ENCODE peak calls at places on chromosomes 4 and X, in four cellular contexts. Y, H, V and N are unnamed samples.

GRCh38 chr4:34422472-34422871 is 1821.8 kb downstream of the ARAP2 start:
- DNase-seq in V (no peak), H (no peak), Y (no peak), N (no peak)

GRCh38 chr4:158858410-158859189 is 89.8 kb downstream of the FNIP2 start:
- DNase-seq in H (peak; percentile 16), V (no peak), Y (no peak), N (no peak)

GRCh38 chrX:70970482-70970999 is 39.6 kb upstream of the SLC7A3 start:
- DNase-seq in H (peak; percentile 4), Y (peak; percentile 35), V (peak; percentile 23), N (no peak)

GRCh38 chr4:4820264-4820663 is 39.2 kb upstream of the MSX1 start:
- DNase-seq in H (no peak), V (no peak), Y (no peak), N (no peak)

GRCh38 chrX:72475338-72475737 is 97.3 kb downstream of the HDAC8 start:
- DNase-seq in V (no peak), Y (no peak), H (no peak), N (no peak)

GRCh38 chr4:51840791-51841190 is 2.2 kb upstream of the DCUN1D4 start:
- DNase-seq in Y (no peak), V (no peak), H (no peak), N (no peak)

GRCh38 chrX:111270339-111270738 is at the start of gene CAPN6:
- DNase-seq in V (peak; percentile 20), Y (no peak), H (no peak), N (peak; percentile 37)

GRCh38 chrX:13570245-13570573 is 808 bp downstream of the EGFL6 start:
- DNase-seq in V (no peak), H (no peak), Y (no peak), N (no peak)

GRCh38 chrX:44039556-44039955 is 66.4 kb upstream of the NDP start:
- DNase-seq in H (no peak), Y (no peak), V (no peak), N (no peak)

GRCh38 chr4:83599183-83599582 is 63.3 kb downstream of the GPAT3 start:
- DNase-seq in V (peak; percentile 32), Y (peak; percentile 58), H (peak; percentile 27), N (no peak)

GRCh38 chr4:186624951-186625350 is 69.6 kb upstream of the MTNR1A start:
- DNase-seq in H (peak; percentile 20), V (no peak), Y (no peak), N (no peak)

GRCh38 chr4:129138762-129139496 is 43.0 kb downstream of the C4orf33 start:
- DNase-seq in V (peak; percentile 55), H (no peak), Y (no peak), N (no peak)

GRCh38 chr4:184384810-184385557 is 89.4 kb downstream of the IRF2 start:
- DNase-seq in H (no peak), Y (no peak), V (no peak), N (no peak)

GRCh38 chr4:155497306-155497705 is 120.5 kb upstream of the MAP9 start:
- DNase-seq in V (peak; percentile 9), Y (no peak), H (no peak), N (no peak)

GRCh38 chrX:123173833-123174232 is 10.2 kb upstream of the GRIA3 start:
- DNase-seq in V (no peak), Y (peak; percentile 26), H (no peak), N (no peak)

GRCh38 chr4:180380733-180381132 is 1862.5 kb upstream of the TENM3 start:
- DNase-seq in V (no peak), Y (no peak), H (no peak), N (no peak)

GRCh38 chr4:164748375-164748774 is 5.6 kb upstream of the SMIM31 start:
- DNase-seq in Y (peak; percentile 24), H (peak; percentile 3), V (no peak), N (no peak)

GRCh38 chrX:68835468-68835867 is 6.6 kb downstream of the EFNB1 start:
- DNase-seq in Y (no peak), V (no peak), H (no peak), N (no peak)

GRCh38 chr4:2289311-2289954 is 27.5 kb upstream of the MXD4 start:
- DNase-seq in Y (no peak), V (no peak), H (no peak), N (no peak)

GRCh38 chrX:116384406-116384805 is 52.0 kb upstream of the SLC6A14 start:
- DNase-seq in Y (no peak), V (no peak), H (no peak), N (no peak)

GRCh38 chrX:47232803-47233332 is at the start of gene USP11:
- DNase-seq in H (peak; percentile 47), Y (peak; percentile 65), V (peak; percentile 46), N (peak; percentile 38)

GRCh38 chrX:627510-627964 is 3.1 kb upstream of the SHOX start:
- DNase-seq in V (no peak), Y (no peak), H (no peak), N (no peak)

GRCh38 chrX:136711147-136711546 is 63.2 kb downstream of the CD40LG start:
- DNase-seq in V (no peak), H (no peak), Y (peak; percentile 32), N (peak; percentile 23)

GRCh38 chr4:41744572-41745291 is 3.8 kb downstream of the PHOX2B start:
- DNase-seq in Y (no peak), H (no peak), V (no peak), N (peak; percentile 23)

GRCh38 chr4:80196259-80197131 is 808 bp upstream of the PRDM8 start:
- DNase-seq in V (peak; percentile 24), H (no peak), Y (no peak), N (peak; percentile 59)

DNA sequence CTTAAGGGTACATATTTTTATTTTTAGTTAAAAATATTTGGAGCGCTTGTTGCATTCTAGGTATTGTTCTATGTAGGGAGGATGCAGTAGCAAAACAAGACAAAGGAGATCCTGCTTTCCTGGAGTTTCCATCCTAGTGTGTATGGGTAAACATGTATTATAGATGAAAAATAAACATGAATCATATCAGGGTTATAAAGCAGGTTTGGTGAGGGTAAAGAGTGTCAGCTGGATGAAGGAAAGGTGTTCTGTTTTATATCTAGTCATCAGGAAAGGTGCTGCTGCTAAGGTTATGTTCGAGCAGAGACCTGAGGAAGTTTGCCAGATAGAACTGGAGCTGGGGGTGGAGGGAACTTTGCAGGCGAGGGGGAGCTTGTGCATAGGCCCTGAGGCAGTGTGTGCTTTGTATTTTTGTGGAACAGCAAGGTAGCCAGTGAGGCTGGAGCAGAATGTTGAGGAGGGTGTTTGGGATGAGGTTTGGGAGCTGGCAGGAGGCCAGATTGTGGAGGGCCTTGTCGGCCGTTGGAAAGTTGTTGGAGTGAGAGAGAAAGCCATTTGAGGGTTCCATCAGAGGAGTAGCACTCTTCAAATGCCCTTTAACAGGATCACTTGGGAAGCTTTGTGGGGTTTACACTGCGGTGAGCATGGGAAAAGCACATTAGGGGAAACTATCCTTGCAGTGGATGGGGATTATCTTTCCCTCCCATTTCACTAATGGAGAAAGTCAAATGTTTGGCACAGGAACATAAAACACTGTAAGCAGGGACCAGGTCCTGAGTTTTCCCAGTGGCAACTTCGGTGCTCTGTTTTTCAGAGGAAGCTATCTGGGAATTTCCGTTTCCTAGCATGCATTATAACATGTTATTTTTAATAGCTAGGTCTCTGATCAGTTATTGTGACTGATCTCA is 35.9 kb downstream of the AFF1 start:
- DNase-seq in V (no peak), Y (no peak), H (no peak), N (no peak)
- TF ChIP-seq ELF4 in V (no peak), Y (no peak), H (no peak), N (no peak)

DNA sequence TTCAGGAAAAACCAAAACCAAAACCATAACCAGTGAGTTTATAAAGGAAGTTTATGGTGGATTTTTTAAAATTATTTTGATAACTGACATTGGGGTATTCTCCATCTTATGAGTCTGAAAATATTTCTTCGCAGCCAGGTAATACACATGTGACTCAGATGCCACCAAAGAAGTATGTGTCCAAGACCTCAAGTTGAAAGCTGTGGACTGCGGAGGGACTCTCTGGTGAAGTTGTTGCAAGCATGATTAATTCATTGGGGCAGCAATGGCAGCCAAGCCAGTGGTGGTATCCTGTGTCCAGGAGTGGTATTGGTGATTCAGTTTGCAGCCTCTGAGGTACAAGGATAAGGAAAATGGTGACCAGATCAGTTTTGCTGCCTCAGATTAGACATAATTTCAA is 14.0 kb upstream of the ADH5 start:
- DNase-seq in Y (no peak), V (no peak), H (no peak), N (no peak)
- TF ChIP-seq ELF4 in Y (no peak), V (no peak), H (no peak), N (no peak)

DNA sequence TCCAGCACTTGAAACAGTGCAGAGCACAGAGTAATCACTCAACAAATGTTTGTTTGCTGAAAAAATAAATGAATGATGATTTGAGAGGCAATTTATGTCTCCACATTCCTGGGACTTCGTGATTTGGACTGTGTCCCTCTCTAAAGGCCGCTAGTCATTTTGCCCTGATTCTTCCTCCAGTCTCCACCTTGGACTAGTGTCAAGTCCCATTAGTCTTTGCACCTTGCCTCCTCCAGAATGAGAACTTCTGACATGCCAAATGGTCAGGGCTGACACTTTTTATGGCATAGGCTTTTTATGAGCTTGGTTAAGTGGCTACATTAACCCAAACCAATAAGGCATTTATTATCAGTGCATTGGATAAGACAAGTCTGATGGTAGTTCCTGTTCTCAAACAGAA is 65.1 kb upstream of the POF1B start:
- DNase-seq in H (no peak), V (no peak), Y (no peak), N (no peak)
- TF ChIP-seq ELF4 in H (no peak), V (no peak), Y (no peak), N (no peak)

GRCh38 chr4:122456228-122457106 is at the start of gene IL2:
- DNase-seq in H (no peak), Y (no peak), V (no peak), N (no peak)

GRCh38 chr4:122453384-122454000 is 3.0 kb downstream of the IL2 start:
- DNase-seq in H (no peak), Y (no peak), V (no peak), N (no peak)

GRCh38 chr4:122450847-122451246 is 5.7 kb downstream of the IL2 start:
- DNase-seq in H (peak; percentile 1), Y (peak; percentile 34), V (peak; percentile 35), N (peak; percentile 54)
- TF ChIP-seq ELF4 in H (no peak), Y (no peak), V (no peak), N (no peak)

GRCh38 chr4:81352476-81352875 is 119.2 kb downstream of the RASGEF1B start:
- DNase-seq in V (no peak), H (no peak), Y (no peak), N (no peak)
- TF ChIP-seq ELF4 in V (no peak), H (no peak), Y (no peak), N (no peak)